ENCODE peak calls at places on chromosomes 4 and X, in five cellular contexts. M is SK-N-SH, F is PC-9, J is GM23338, X is PC-3. K is an unnamed sample. For H3K4me1, H3K79me2 and H3F3A, the result is how much of the 10 kb centered on the place peaks cover.

GRCh38 chrX:97876697-97877407 is 993.1 kb downstream of the RPA4 start:
- DNase-seq in X (peak), F (no peak), M (no peak), J (no peak), K (no peak)

GRCh38 chrX:13597928-13598327 is 28.5 kb downstream of the EGFL6 start:
- DNase-seq in X (no peak), M (no peak), J (no peak), F (no peak), K (no peak)

GRCh38 chrX:123873956-123874355 is 14.1 kb downstream of the XIAP start:
- DNase-seq in M (no peak), F (no peak), J (no peak), X (peak), K (no peak)

GRCh38 chr4:1445716-1446445 is 39.6 kb upstream of the NKX1-1 start:
- DNase-seq in M (peak), F (no peak), J (no peak), X (no peak), K (no peak)

GRCh38 chr4:112058433-112058832 is 86.8 kb upstream of the FAM241A start:
- DNase-seq in X (no peak), M (no peak), F (no peak), J (no peak), K (no peak)

GRCh38 chrX:65488496-65488895 is 46.1 kb downstream of the LAS1L start:
- DNase-seq in F (no peak), X (peak), M (no peak), J (no peak), K (no peak)

GRCh38 chr4:90198086-90198847 is 71.1 kb downstream of the CCSER1 start:
- DNase-seq in M (no peak), X (no peak), J (peak), F (no peak), K (no peak)

GRCh38 chrX:40867352-40867751 is 132.0 kb upstream of the MED14 start:
- DNase-seq in X (peak), J (no peak), F (peak), M (no peak), K (no peak)

GRCh38 chr4:113761682-113762060 is at the start of gene CAMK2D:
- DNase-seq in J (no peak), M (peak), F (peak), X (peak), K (peak)

GRCh38 chrX:43165343-43165920 is 387.5 kb upstream of the PPP1R2C start:
- DNase-seq in F (no peak), X (no peak), J (no peak), M (no peak), K (no peak)

GRCh38 chr4:113693993-113694392 is 67.5 kb downstream of the CAMK2D start:
- DNase-seq in X (no peak), F (no peak), J (no peak), M (no peak), K (no peak)

GRCh38 chr4:60089546-60090273 is 1110.4 kb upstream of the ADGRL3 start:
- DNase-seq in J (peak), F (no peak), X (no peak), M (no peak), K (no peak)

GRCh38 chrX:115330498-115331138 is 41.1 kb downstream of the LUZP4 start:
- DNase-seq in X (peak), M (peak), J (peak), F (peak), K (peak)

GRCh38 chr4:97912151-97912550 is 231.1 kb downstream of the STPG2 start:
- DNase-seq in M (no peak), F (no peak), X (no peak), J (no peak), K (no peak)

GRCh38 chr4:127870688-127871087 is 10.0 kb upstream of the PLK4 start:
- DNase-seq in F (peak), J (no peak), M (no peak), X (peak), K (no peak)

GRCh38 chrX:124127496-124127895 is 166.0 kb downstream of the STAG2 start:
- DNase-seq in J (no peak), F (no peak), X (no peak), M (no peak), K (no peak)

GRCh38 chrX:1306909-1307625 is 29.5 kb upstream of the IL3RA start:
- DNase-seq in X (no peak), J (peak), F (no peak), M (no peak), K (peak)

GRCh38 chr4:145891958-145892357 is 46.7 kb downstream of the ZNF827 start:
- DNase-seq in M (no peak), X (no peak), F (no peak), J (peak), K (no peak)

GRCh38 chr4:150259861-150260567 is 181.8 kb downstream of the DCLK2 start:
- DNase-seq in M (no peak), F (no peak), J (no peak), X (no peak), K (no peak)

GRCh38 chrX:103656623-103657022 is 27.8 kb downstream of the TCEAL1 start:
- DNase-seq in M (no peak), X (peak), J (no peak), F (peak), K (no peak)

GRCh38 chr4:111128327-111128726 is 505.4 kb upstream of the PITX2 start:
- DNase-seq in X (no peak), M (no peak), J (no peak), F (no peak), K (no peak)

GRCh38 chrX:131987252-131987651 is 35.9 kb upstream of the STK26 start:
- DNase-seq in M (no peak), F (no peak), X (no peak), J (no peak), K (no peak)

GRCh38 chrX:40920351-40920750 is 164.9 kb upstream of the USP9X start:
- DNase-seq in X (no peak), M (no peak), F (no peak), J (no peak), K (no peak)

GRCh38 chr4:10917475-10918103 is 233.0 kb upstream of the CLNK start:
- DNase-seq in F (no peak), X (no peak), J (no peak), M (no peak), K (no peak)

GRCh38 chr4:80367737-80368136 is 32.2 kb downstream of the CFAP299 start:
- DNase-seq in J (no peak), F (no peak), M (no peak), X (peak), K (no peak)

GRCh38 chr4:46123872-46124755 is at the start of gene GABRG1:
- DNase-seq in F (no peak), M (no peak), X (no peak), J (peak), K (peak)

GRCh38 chr4:84684361-84684760 is 101.4 kb downstream of the CDS1 start:
- DNase-seq in M (no peak), J (no peak), X (no peak), F (no peak), K (no peak)

GRCh38 chr4:183478123-183478522 is 26.7 kb upstream of the ING2 start:
- DNase-seq in X (no peak), J (no peak), M (no peak), F (no peak), K (no peak)

GRCh38 chr4:154137320-154137905 is 348.5 kb upstream of the SFRP2 start:
- DNase-seq in M (no peak), X (no peak), J (peak), F (no peak), K (no peak)
- H3K4me1 ChIP-seq in M (under half), X (under half), J (under half), F (under half), K (under half)

DNA sequence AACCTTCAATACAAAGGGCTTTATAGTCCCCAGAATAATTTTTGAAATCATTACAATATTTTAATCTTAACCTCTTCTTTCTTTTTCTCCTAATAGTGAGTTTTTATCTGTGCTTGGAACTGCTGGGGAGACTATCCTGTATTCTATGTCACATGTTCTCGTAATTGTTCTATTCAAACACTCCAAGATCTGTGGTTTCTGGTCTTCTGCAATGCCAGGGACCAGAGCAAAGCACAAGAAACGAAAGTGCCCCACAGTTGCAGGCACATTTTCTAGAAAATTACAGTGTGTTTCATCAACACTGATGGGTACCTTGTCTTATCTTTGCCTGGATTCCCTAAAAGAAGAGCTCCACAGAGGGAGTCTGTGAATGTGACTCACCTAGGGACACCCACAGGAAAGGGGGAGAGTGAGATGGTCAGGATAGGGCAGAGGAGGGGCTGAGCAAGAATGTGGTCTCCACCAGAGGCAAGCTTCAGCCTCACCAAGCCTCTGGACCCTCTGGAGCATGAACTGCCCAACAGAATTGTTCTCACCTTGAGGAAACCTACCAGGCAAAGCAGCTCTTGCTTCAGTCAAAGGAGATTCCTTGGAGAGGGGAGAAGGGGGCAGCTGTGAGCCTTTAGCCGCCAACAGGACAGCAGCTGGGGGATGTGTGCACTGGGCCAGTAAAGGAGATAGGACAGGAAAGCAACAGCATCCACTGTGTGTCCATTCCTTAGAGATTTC is 25.9 kb downstream of the UNC5C start:
- DNase-seq in F (no peak), M (no peak), X (no peak), J (no peak), K (no peak)
- H3K79me2 ChIP-seq in F (under half), M (under half), X (under half), J (under half), K (under half)

DNA sequence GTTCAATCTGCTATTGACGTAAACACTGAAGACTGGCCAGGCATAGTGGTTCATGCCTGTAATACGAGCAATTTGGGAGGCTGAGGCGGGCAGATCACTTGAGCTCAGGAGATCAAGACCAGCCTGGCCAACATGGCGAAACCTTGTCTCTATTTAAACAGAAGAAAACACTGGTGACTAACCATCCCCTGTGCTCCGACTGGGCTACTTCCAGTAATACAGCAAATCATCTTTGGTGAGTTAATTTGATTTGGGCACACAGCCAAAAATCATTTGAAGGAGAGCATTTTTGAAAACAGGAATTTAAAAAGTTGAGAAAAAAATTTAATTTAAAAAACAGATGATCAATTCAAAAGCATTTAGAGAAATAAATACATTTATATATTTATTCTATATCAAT is 52.0 kb downstream of the SEC24D start:
- DNase-seq in J (no peak), M (no peak), F (no peak), X (no peak), K (no peak)
- H3F3A ChIP-seq in J (under half), M (under half), F (under half), X (under half), K (under half)

GRCh38 chr4:6912412-6912811 is 2.8 kb downstream of the TBC1D14 start:
- DNase-seq in M (no peak), J (no peak), X (no peak), F (no peak), K (no peak)
- H3K4me1 ChIP-seq in M (under half), J (under half), X (under half), F (under half), K (under half)

GRCh38 chrX:47644557-47645091 is 5.7 kb downstream of the ELK1 start:
- DNase-seq in M (peak), X (peak), F (no peak), J (peak), K (peak)

GRCh38 chrX:47646636-47647035 is 3.7 kb downstream of the ELK1 start:
- DNase-seq in J (no peak), M (no peak), F (no peak), X (no peak), K (no peak)

GRCh38 chrX:47648376-47648775 is 2.0 kb downstream of the ELK1 start:
- DNase-seq in X (no peak), M (no peak), J (no peak), F (no peak), K (no peak)

GRCh38 chrX:47645530-47645929 is 4.8 kb downstream of the ELK1 start:
- DNase-seq in F (no peak), X (no peak), J (no peak), M (no peak), K (no peak)

DNA sequence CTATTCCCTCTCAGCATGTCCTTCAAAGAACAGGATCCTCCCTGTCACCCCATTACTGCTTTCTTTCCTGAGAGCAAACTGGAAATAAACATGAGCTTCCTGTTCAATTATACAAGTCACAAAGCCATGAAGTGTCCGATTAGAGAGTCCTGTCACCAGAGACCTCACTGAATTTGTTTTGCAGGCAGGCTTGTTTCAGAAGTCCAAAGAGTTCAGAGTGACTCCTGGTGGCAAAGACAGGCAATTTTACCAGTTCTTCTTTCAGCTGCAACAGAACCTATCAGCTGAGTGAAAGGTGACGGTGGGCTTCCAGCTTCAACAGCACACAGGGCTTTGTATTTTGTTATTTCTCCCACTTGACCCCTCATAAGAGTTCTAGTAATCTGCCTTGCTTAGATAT is 6.4 kb downstream of the ELK1 start:
- DNase-seq in M (no peak), F (no peak), X (peak), J (no peak), K (peak)
- H3K79me2 ChIP-seq in M (under half), F (under half), X (under half), J (under half), K (under half)

K was measured in neural progenitor cell.